ENCODE peak calls at places on chromosome 19, in eight cellular contexts. N, M, F, T, I, Q, U and Y are unnamed samples.

GRCh38 chr19:38559428-38560401 is 58.0 kb downstream of the MAP4K1 start:
- DNase-seq in N (no peak), M (no peak), F (no peak), T (no peak), I (no peak), Q (no peak), U (no peak), Y (no peak)

GRCh38 chr19:28497137-28497536 is 715.8 kb downstream of the UQCRFS1 start:
- DNase-seq in N (no peak), M (no peak), F (no peak), T (no peak), I (peak; percentile 49), Q (no peak), U (no peak), Y (no peak)

GRCh38 chr19:6752257-6753177 is 13.0 kb downstream of the TRIP10 start:
- DNase-seq in N (no peak), M (no peak), F (no peak), T (no peak), I (no peak), Q (no peak), U (no peak), Y (no peak)

GRCh38 chr19:2195361-2195760 is 31.6 kb downstream of the DOT1L start:
- DNase-seq in N (no peak), M (no peak), F (no peak), T (no peak), I (no peak), Q (no peak), U (no peak), Y (no peak)

GRCh38 chr19:21269813-21270212 is 59.4 kb downstream of the ZNF708 start:
- DNase-seq in N (no peak), M (no peak), F (no peak), T (no peak), I (no peak), Q (no peak), U (no peak), Y (no peak)

GRCh38 chr19:3342246-3342645 is 24.1 kb upstream of the NFIC start:
- DNase-seq in N (no peak), M (no peak), F (no peak), T (no peak), I (no peak), Q (no peak), U (no peak), Y (no peak)

GRCh38 chr19:40974633-40975037 is 16.4 kb upstream of the CYP2B6 start:
- DNase-seq in N (no peak), M (peak; percentile 40), F (peak; percentile 62), T (peak; percentile 38), I (peak; percentile 18), Q (peak; percentile 35), U (peak; percentile 76), Y (peak; percentile 83)

GRCh38 chr19:42301646-42302204 is at the start of gene PRR19:
- DNase-seq in N (no peak), M (no peak), F (peak; percentile 76), T (no peak), I (no peak), Q (no peak), U (no peak), Y (no peak)

GRCh38 chr19:9857920-9858746 is 23.0 kb downstream of the PIN1 start:
- DNase-seq in N (no peak), M (no peak), F (no peak), T (no peak), I (no peak), Q (no peak), U (no peak), Y (no peak)

GRCh38 chr19:8305798-8306197 is 2.4 kb downstream of the CD320 start:
- DNase-seq in N (no peak), M (no peak), F (no peak), T (no peak), I (no peak), Q (no peak), U (no peak), Y (peak; percentile 20)

GRCh38 chr19:31154021-31154420 is 195.2 kb downstream of the TSHZ3 start:
- DNase-seq in N (no peak), M (no peak), F (no peak), T (no peak), I (no peak), Q (peak; percentile 16), U (no peak), Y (no peak)

GRCh38 chr19:18339703-18340102 is 695 bp upstream of the PGPEP1 start:
- DNase-seq in N (no peak), M (no peak), F (no peak), T (no peak), I (no peak), Q (no peak), U (no peak), Y (no peak)

GRCh38 chr19:3284759-3285646 is 60.5 kb downstream of the CELF5 start:
- DNase-seq in N (no peak), M (peak; percentile 40), F (peak; percentile 15), T (no peak), I (no peak), Q (no peak), U (peak; percentile 57), Y (no peak)

GRCh38 chr19:51016798-51017683 is 2.5 kb downstream of the KLK10 start:
- DNase-seq in N (peak; percentile 36), M (no peak), F (peak; percentile 58), T (no peak), I (no peak), Q (no peak), U (peak; percentile 47), Y (no peak)

GRCh38 chr19:10146142-10146541 is 26.4 kb upstream of the EIF3G start:
- DNase-seq in N (no peak), M (no peak), F (no peak), T (no peak), I (no peak), Q (no peak), U (no peak), Y (no peak)

GRCh38 chr19:56971230-56971629 is 130.7 kb upstream of the PEG3 start:
- DNase-seq in N (no peak), M (no peak), F (no peak), T (no peak), I (no peak), Q (no peak), U (no peak), Y (no peak)

GRCh38 chr19:57395710-57396109 is 6.1 kb downstream of the ZNF548 start:
- DNase-seq in N (no peak), M (no peak), F (no peak), T (no peak), I (no peak), Q (no peak), U (no peak), Y (no peak)

GRCh38 chr19:14475251-14476073 is at the start of gene PTGER1:
- DNase-seq in N (no peak), M (no peak), F (no peak), T (no peak), I (no peak), Q (peak; percentile 25), U (no peak), Y (no peak)

GRCh38 chr19:30629086-30629485 is 256.9 kb downstream of the ZNF536 start:
- DNase-seq in N (no peak), M (no peak), F (no peak), T (no peak), I (no peak), Q (no peak), U (no peak), Y (no peak)

GRCh38 chr19:674282-675151 is 1.7 kb upstream of the FSTL3 start:
- DNase-seq in N (no peak), M (no peak), F (no peak), T (no peak), I (no peak), Q (no peak), U (no peak), Y (no peak)

GRCh38 chr19:50434525-50434924 is 1.8 kb downstream of the MYBPC2 start:
- DNase-seq in N (no peak), M (no peak), F (no peak), T (no peak), I (no peak), Q (no peak), U (no peak), Y (no peak)

GRCh38 chr19:30662211-30662861 is 290.2 kb downstream of the ZNF536 start:
- DNase-seq in N (no peak), M (no peak), F (no peak), T (no peak), I (no peak), Q (no peak), U (no peak), Y (no peak)

GRCh38 chr19:39377373-39378362 is 13.2 kb downstream of the PAF1 start:
- DNase-seq in N (no peak), M (no peak), F (no peak), T (no peak), I (no peak), Q (no peak), U (no peak), Y (no peak)